ENCODE peak calls at places on chromosomes 12 and 14, in eight cellular contexts. J, N, E, I, S, O, X and M are unnamed samples.

GRCh38 chr12:121784460-121784859 is 9.0 kb downstream of the RHOF start:
- DNase-seq in X (no peak), O (no peak), E (no peak), I (no peak), N (no peak), J (no peak), S (no peak), M (no peak)

GRCh38 chr14:34063470-34064164 is 112.7 kb upstream of the EGLN3 start:
- DNase-seq in S (peak; percentile 70), O (no peak), J (no peak), X (no peak), E (no peak), I (no peak), N (no peak), M (no peak)

GRCh38 chr14:89108608-89109007 is 284.2 kb downstream of the TTC8 start:
- DNase-seq in E (no peak), I (no peak), S (no peak), O (no peak), X (no peak), N (no peak), J (no peak), M (no peak)

GRCh38 chr12:27840229-27840999 is 60.4 kb upstream of the MANSC4 start:
- DNase-seq in I (no peak), X (no peak), E (no peak), N (no peak), S (no peak), O (no peak), J (no peak), M (no peak)

GRCh38 chr12:114425031-114425626 is 19.2 kb upstream of the TBX5 start:
- DNase-seq in E (no peak), O (no peak), N (no peak), S (no peak), I (no peak), J (no peak), X (no peak), M (no peak)

GRCh38 chr12:91877022-91877421 is 268.6 kb downstream of the BTG1 start:
- DNase-seq in O (peak; percentile 22), S (peak; percentile 67), J (peak; percentile 20), X (no peak), I (peak; percentile 41), E (peak; percentile 13), N (peak; percentile 52), M (no peak)

GRCh38 chr12:38163442-38163801 is 153.2 kb upstream of the ALG10B start:
- DNase-seq in S (no peak), O (no peak), J (no peak), I (no peak), N (no peak), E (no peak), X (no peak), M (no peak)

GRCh38 chr12:7091660-7092228 is 501 bp downstream of the C1R start:
- DNase-seq in O (no peak), N (no peak), J (no peak), E (no peak), I (no peak), S (peak; percentile 87), X (no peak), M (no peak)

GRCh38 chr12:124512667-124513296 is 54.6 kb downstream of the NCOR2 start:
- DNase-seq in J (no peak), O (no peak), E (peak; percentile 74), I (peak; percentile 92), X (no peak), S (peak; percentile 93), N (peak; percentile 87), M (peak; percentile 79)

GRCh38 chr14:76510255-76510654 is 134.3 kb downstream of the ESRRB start:
- DNase-seq in J (no peak), O (no peak), N (no peak), S (no peak), X (no peak), I (no peak), E (no peak), M (no peak)
- TF ChIP-seq POLR2AphosphoS5 in J (no peak), O (no peak), N (no peak), S (no peak), X (no peak), I (no peak), E (no peak), M (no peak)

GRCh38 chr12:29380536-29381523 is at the start of gene ERGIC2:
- DNase-seq in E (peak; percentile 96), J (peak; percentile 98), S (peak; percentile 95), O (peak; percentile 96), I (peak; percentile 94), N (peak; percentile 92), X (peak; percentile 99), M (peak; percentile 88)
- TF ChIP-seq POLR2AphosphoS5 in E (peak; percentile 98), J (peak; percentile 78), S (peak; percentile 84), O (no peak), I (peak; percentile 85), N (peak; percentile 60), X (peak; percentile 80), M (peak; percentile 69)

GRCh38 chr12:47807338-47807737 is 12.4 kb downstream of the HDAC7 start:
- DNase-seq in N (no peak), X (no peak), I (no peak), O (no peak), J (no peak), S (no peak), E (no peak), M (no peak)
- TF ChIP-seq POLR2AphosphoS5 in N (no peak), X (no peak), I (no peak), O (no peak), J (no peak), S (no peak), E (no peak), M (no peak)

DNA sequence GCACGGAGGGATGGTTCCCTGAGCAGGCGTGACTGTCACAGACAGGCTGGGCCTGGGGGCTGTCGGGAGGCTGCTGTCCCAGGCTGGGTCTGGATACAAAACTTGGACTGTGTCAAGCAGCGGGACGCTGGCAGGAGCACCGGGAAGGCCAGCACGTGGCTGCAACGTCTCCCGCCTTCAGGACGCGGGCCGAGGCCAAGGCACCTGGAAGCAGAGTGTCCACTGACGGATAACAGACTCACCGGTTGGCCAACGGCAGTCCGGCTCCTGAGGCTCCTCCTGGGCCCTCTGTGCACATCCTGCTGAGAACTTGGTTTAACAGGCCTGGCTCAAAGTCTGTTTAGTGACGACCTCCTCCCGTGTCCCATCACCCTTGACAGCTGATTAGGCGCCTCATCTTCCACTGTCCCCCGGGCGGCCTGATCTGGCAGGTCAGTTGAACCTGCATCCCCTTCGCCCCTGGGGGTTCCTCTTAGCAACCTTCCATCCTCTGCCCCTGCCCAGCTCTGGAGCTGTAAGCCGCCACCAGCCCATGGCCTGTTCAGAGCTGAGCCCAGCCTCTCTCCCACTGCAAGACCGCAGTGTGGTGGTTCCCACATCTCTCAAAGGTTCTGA is 2.5 kb downstream of the XRCC3 start:
- DNase-seq in S (no peak), X (no peak), J (no peak), O (no peak), E (no peak), N (peak; percentile 46), I (no peak), M (no peak)
- TF ChIP-seq POLR2AphosphoS5 in S (no peak), X (no peak), J (no peak), O (no peak), E (no peak), N (no peak), I (no peak), M (no peak)

GRCh38 chr12:127774828-127775227 is 492.1 kb upstream of the TMEM132C start:
- DNase-seq in I (no peak), N (no peak), X (no peak), O (no peak), J (no peak), E (no peak), S (no peak), M (no peak)
- TF ChIP-seq POLR2AphosphoS5 in I (no peak), N (no peak), X (no peak), O (no peak), J (no peak), E (no peak), S (no peak), M (no peak)

GRCh38 chr12:105084251-105085250 is at the start of gene ALDH1L2:
- DNase-seq in X (no peak), I (peak; percentile 62), S (peak; percentile 93), N (peak; percentile 88), O (peak; percentile 31), J (no peak), E (peak; percentile 54), M (peak; percentile 73)
- TF ChIP-seq POLR2AphosphoS5 in X (no peak), I (no peak), S (peak; percentile 62), N (no peak), O (no peak), J (no peak), E (no peak), M (peak; percentile 54)

GRCh38 chr12:62631531-62632520 is 165.2 kb downstream of the MON2 start:
- DNase-seq in E (peak; percentile 68), X (peak; percentile 10), O (no peak), N (peak; percentile 43), S (peak; percentile 81), J (no peak), I (peak; percentile 74), M (peak; percentile 84)
- TF ChIP-seq POLR2AphosphoS5 in E (peak; percentile 31), X (no peak), O (no peak), N (no peak), S (peak; percentile 49), J (no peak), I (peak; percentile 45), M (no peak)

GRCh38 chr12:52951126-52951525 is 2.2 kb downstream of the KRT18 start:
- DNase-seq in N (no peak), O (no peak), S (no peak), E (no peak), X (no peak), J (no peak), I (no peak), M (no peak)
- TF ChIP-seq POLR2AphosphoS5 in N (no peak), O (no peak), S (no peak), E (no peak), X (no peak), J (no peak), I (no peak), M (no peak)

GRCh38 chr12:20211537-20211936 is 156.8 kb upstream of the PDE3A start:
- DNase-seq in J (no peak), E (no peak), I (no peak), X (no peak), S (no peak), N (no peak), O (no peak), M (no peak)

GRCh38 chr12:20212658-20213387 is 155.5 kb upstream of the PDE3A start:
- DNase-seq in I (peak; percentile 76), O (no peak), J (no peak), E (peak; percentile 54), S (peak; percentile 95), X (no peak), N (peak; percentile 31), M (peak; percentile 54)

GRCh38 chr12:20212036-20212435 is 156.3 kb upstream of the PDE3A start:
- DNase-seq in O (no peak), J (no peak), X (no peak), S (no peak), N (no peak), E (no peak), I (no peak), M (no peak)

GRCh38 chr12:20213851-20214250 is 154.5 kb upstream of the PDE3A start:
- DNase-seq in E (no peak), N (no peak), O (no peak), I (no peak), S (no peak), J (no peak), X (no peak), M (no peak)

DNA sequence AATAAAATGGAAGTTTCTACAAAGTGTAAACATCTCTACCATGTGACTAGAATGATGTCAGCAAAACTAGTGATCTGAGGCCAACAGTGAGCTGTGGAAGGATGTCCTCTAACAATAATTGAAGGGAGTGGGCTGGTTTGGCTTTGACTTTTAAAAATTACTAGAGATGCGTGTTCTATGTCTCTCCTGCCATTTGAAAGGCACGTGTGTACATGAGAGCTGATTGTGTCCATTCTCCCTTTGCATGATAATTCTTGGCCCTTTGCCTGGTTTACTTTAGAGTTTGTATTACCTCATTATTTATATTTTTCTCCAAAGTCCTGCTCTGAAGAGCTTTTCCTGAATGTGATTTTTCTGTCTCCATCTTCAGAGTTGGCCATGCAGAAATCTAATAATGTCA is 154.1 kb upstream of the PDE3A start:
- DNase-seq in N (no peak), J (no peak), S (no peak), O (no peak), X (no peak), I (no peak), E (no peak), M (no peak)
- TF ChIP-seq POLR2AphosphoS5 in N (no peak), J (no peak), S (peak; percentile 15), O (no peak), X (no peak), I (no peak), E (no peak), M (no peak)